ENCODE peak calls at places on chromosomes 12 and 14, in four cellular contexts. P is fibroblast of lung, A is HCT116, I is mammary epithelial cell. F is an unnamed sample.

GRCh38 chr14:105945891-105946290 is 419.5 kb downstream of the TMEM121 start:
- DNase-seq in P (no peak), A (no peak), I (no peak), F (no peak)

GRCh38 chr14:31271648-31272047 is 64.1 kb upstream of the HECTD1 start:
- DNase-seq in P (no peak), A (no peak), I (no peak), F (no peak)

GRCh38 chr12:117214797-117215196 is 24.5 kb upstream of the FBXO21 start:
- DNase-seq in P (no peak), A (no peak), I (no peak), F (no peak)

GRCh38 chr14:71498151-71498734 is 434.0 kb upstream of the RGS6 start:
- DNase-seq in P (peak), A (no peak), I (no peak), F (no peak)

GRCh38 chr12:188910-189621 is 24.9 kb downstream of the SLC6A12 start:
- DNase-seq in P (peak), A (no peak), I (no peak), F (peak)

GRCh38 chr12:106901276-106901675 is 54.4 kb upstream of the TMEM263 start:
- DNase-seq in P (peak), A (no peak), I (no peak), F (no peak)

GRCh38 chr12:1977109-1977508 is 27.1 kb downstream of the DCP1B start:
- DNase-seq in P (no peak), A (no peak), I (no peak), F (no peak)

GRCh38 chr14:55383541-55384140 is 28.0 kb downstream of the ATG14 start:
- DNase-seq in P (peak), A (no peak), I (no peak), F (no peak)

GRCh38 chr12:54759751-54760150 is 94.6 kb upstream of the MUCL1 start:
- DNase-seq in P (no peak), A (peak), I (peak), F (peak)

GRCh38 chr12:95700316-95700785 is 90.2 kb downstream of the NTN4 start:
- DNase-seq in P (peak), A (no peak), I (peak), F (no peak)

GRCh38 chr12:10171954-10172353 is at the start of gene OLR1:
- DNase-seq in P (peak), A (no peak), I (peak), F (no peak)
- H3K9ac ChIP-seq in P (no peak), A (no peak), I (no peak), F (no peak)

DNA sequence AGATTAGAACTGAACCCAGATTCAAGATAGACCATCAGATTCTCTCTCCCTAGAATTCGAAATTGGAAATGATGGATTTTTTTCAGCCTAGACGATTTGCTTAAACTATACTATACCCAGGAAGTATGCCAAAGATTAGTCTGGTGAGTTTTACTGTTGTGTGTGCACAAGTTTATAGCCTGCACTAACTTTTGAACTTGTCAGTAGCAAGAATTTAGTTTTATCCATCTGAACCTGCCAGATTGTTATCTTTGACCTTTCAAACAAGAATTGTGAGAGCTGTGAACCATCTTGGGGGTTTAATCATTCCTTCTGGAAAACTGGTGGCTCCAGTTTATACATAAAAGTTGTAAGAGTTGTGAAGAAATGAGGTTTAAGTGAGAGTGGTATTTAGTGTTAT is 243.5 kb upstream of the DAAM1 start:
- DNase-seq in P (no peak), A (no peak), I (no peak), F (no peak)
- H3K4me2 ChIP-seq in P (no peak), A (no peak), I (no peak), F (no peak)

DNA sequence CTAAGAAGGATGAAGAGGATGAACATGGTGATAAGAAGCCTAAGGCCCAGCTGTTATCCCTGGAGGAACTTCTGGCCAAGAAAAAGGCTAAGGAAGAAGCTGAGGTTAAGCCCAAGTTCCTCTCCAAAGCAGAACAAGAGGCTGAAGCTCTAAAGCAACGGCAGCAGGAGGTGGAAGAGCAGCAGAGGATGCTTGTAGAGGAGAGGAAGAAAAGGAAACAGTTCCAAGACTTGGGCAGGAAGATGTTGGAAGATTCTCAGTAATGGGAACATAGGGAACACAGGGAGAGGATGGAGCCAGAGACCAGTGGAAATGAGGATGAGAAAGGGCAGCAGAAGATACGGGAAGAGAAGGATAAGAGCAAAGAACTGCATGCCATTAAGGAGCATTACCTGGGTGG is 27.5 kb upstream of the KRT77 start:
- DNase-seq in P (no peak), A (no peak), I (no peak), F (no peak)
- H3K9ac ChIP-seq in P (no peak), A (no peak), I (no peak), F (no peak)

GRCh38 chr14:36717363-36717762 is 55.7 kb downstream of the PAX9 start:
- DNase-seq in P (no peak), A (no peak), I (no peak), F (peak)
- H3K4me2 ChIP-seq in P (no peak), A (no peak), I (no peak), F (no peak)

GRCh38 chr12:66514581-66514980 is 164.3 kb downstream of the GRIP1 start:
- DNase-seq in P (peak), A (no peak), I (peak), F (no peak)
- H3K9ac ChIP-seq in P (no peak), A (no peak), I (no peak), F (no peak)

GRCh38 chr12:111687952-111688351 is 2.1 kb downstream of the ACAD10 start:
- DNase-seq in P (no peak), A (no peak), I (no peak), F (no peak)
- H3K4me2 ChIP-seq in P (no peak), A (no peak), I (no peak), F (no peak)

GRCh38 chr12:14962797-14963196 is 1.4 kb upstream of the ARHGDIB start:
- DNase-seq in P (no peak), A (no peak), I (no peak), F (no peak)
- H3K9ac ChIP-seq in P (no peak), A (no peak), I (no peak), F (no peak)

GRCh38 chr14:81311816-81312215 is 88.3 kb downstream of the STON2 start:
- DNase-seq in P (no peak), A (no peak), I (peak), F (no peak)
- H3K4me2 ChIP-seq in P (no peak), A (no peak), I (peak), F (no peak)